ENCODE peak calls at places on chromosomes 4 and X, in five cellular contexts. One of them, this sample, is unnamed.

GRCh38 chr4:183610033-183610432 is 49.0 kb downstream of the RWDD4 start:
- DNase-seq in NCI-H1092 treated with DMSO at 0.1 percent for 48 hours: no peak
- DNase-seq in endothelial cell of umbilical vein: no peak
- DNase-seq in activated CD4-positive, alpha-beta memory T cell treated with anti-CD3 and anti-CD28 coated beads, Interleukin-2, amount 10 ng/mL, durations not matched to agents 7 days and 5 days: no peak
- DNase-seq in GDM1: no peak
- DNase-seq in this sample: no peak

GRCh38 chr4:83197555-83198235 is 83.2 kb upstream of the PLAC8 start:
- DNase-seq in NCI-H1092 treated with DMSO at 0.1 percent for 48 hours: no peak
- DNase-seq in endothelial cell of umbilical vein: no peak
- DNase-seq in activated CD4-positive, alpha-beta memory T cell treated with anti-CD3 and anti-CD28 coated beads, Interleukin-2, amount 10 ng/mL, durations not matched to agents 7 days and 5 days: no peak
- DNase-seq in GDM1: peak; percentile 65
- DNase-seq in this sample: no peak

GRCh38 chr4:103493450-103494159 is 226.2 kb downstream of the TACR3 start:
- DNase-seq in NCI-H1092 treated with DMSO at 0.1 percent for 48 hours: no peak
- DNase-seq in endothelial cell of umbilical vein: no peak
- DNase-seq in activated CD4-positive, alpha-beta memory T cell treated with anti-CD3 and anti-CD28 coated beads, Interleukin-2, amount 10 ng/mL, durations not matched to agents 7 days and 5 days: no peak
- DNase-seq in GDM1: no peak
- DNase-seq in this sample: no peak

GRCh38 chrX:7346021-7346420 is 198.1 kb upstream of the PUDP start:
- DNase-seq in NCI-H1092 treated with DMSO at 0.1 percent for 48 hours: no peak
- DNase-seq in endothelial cell of umbilical vein: no peak
- DNase-seq in activated CD4-positive, alpha-beta memory T cell treated with anti-CD3 and anti-CD28 coated beads, Interleukin-2, amount 10 ng/mL, durations not matched to agents 7 days and 5 days: no peak
- DNase-seq in GDM1: no peak
- DNase-seq in this sample: no peak

GRCh38 chrX:130184857-130185256 is 13.1 kb downstream of the RAB33A start:
- DNase-seq in NCI-H1092 treated with DMSO at 0.1 percent for 48 hours: no peak
- DNase-seq in endothelial cell of umbilical vein: no peak
- DNase-seq in activated CD4-positive, alpha-beta memory T cell treated with anti-CD3 and anti-CD28 coated beads, Interleukin-2, amount 10 ng/mL, durations not matched to agents 7 days and 5 days: no peak
- DNase-seq in GDM1: no peak
- DNase-seq in this sample: no peak

GRCh38 chrX:149510386-149510785 is 5.3 kb upstream of the IDS start:
- DNase-seq in NCI-H1092 treated with DMSO at 0.1 percent for 48 hours: no peak
- DNase-seq in endothelial cell of umbilical vein: peak; percentile 5
- DNase-seq in activated CD4-positive, alpha-beta memory T cell treated with anti-CD3 and anti-CD28 coated beads, Interleukin-2, amount 10 ng/mL, durations not matched to agents 7 days and 5 days: no peak
- DNase-seq in GDM1: no peak
- DNase-seq in this sample: no peak

GRCh38 chrX:114959729-114960128 is 57.7 kb downstream of the IL13RA2 start:
- DNase-seq in NCI-H1092 treated with DMSO at 0.1 percent for 48 hours: no peak
- DNase-seq in endothelial cell of umbilical vein: no peak
- DNase-seq in activated CD4-positive, alpha-beta memory T cell treated with anti-CD3 and anti-CD28 coated beads, Interleukin-2, amount 10 ng/mL, durations not matched to agents 7 days and 5 days: no peak
- DNase-seq in GDM1: no peak
- DNase-seq in this sample: peak; percentile 29

GRCh38 chrX:8084023-8084422 is 87.0 kb downstream of the VCX2 start:
- DNase-seq in NCI-H1092 treated with DMSO at 0.1 percent for 48 hours: peak; percentile 22
- DNase-seq in endothelial cell of umbilical vein: no peak
- DNase-seq in activated CD4-positive, alpha-beta memory T cell treated with anti-CD3 and anti-CD28 coated beads, Interleukin-2, amount 10 ng/mL, durations not matched to agents 7 days and 5 days: no peak
- DNase-seq in GDM1: no peak
- DNase-seq in this sample: peak; percentile 31

GRCh38 chr4:55613621-55614020 is 21.6 kb upstream of the PDCL2 start:
- DNase-seq in NCI-H1092 treated with DMSO at 0.1 percent for 48 hours: no peak
- DNase-seq in endothelial cell of umbilical vein: no peak
- DNase-seq in activated CD4-positive, alpha-beta memory T cell treated with anti-CD3 and anti-CD28 coated beads, Interleukin-2, amount 10 ng/mL, durations not matched to agents 7 days and 5 days: no peak
- DNase-seq in GDM1: no peak
- DNase-seq in this sample: no peak

GRCh38 chr4:39700500-39700899 is 2.6 kb downstream of the UBE2K start:
- DNase-seq in NCI-H1092 treated with DMSO at 0.1 percent for 48 hours: no peak
- DNase-seq in endothelial cell of umbilical vein: no peak
- DNase-seq in activated CD4-positive, alpha-beta memory T cell treated with anti-CD3 and anti-CD28 coated beads, Interleukin-2, amount 10 ng/mL, durations not matched to agents 7 days and 5 days: no peak
- DNase-seq in GDM1: no peak
- DNase-seq in this sample: no peak

GRCh38 chr4:11021348-11021747 is 336.8 kb upstream of the CLNK start:
- DNase-seq in NCI-H1092 treated with DMSO at 0.1 percent for 48 hours: no peak
- DNase-seq in endothelial cell of umbilical vein: no peak
- DNase-seq in activated CD4-positive, alpha-beta memory T cell treated with anti-CD3 and anti-CD28 coated beads, Interleukin-2, amount 10 ng/mL, durations not matched to agents 7 days and 5 days: no peak
- DNase-seq in GDM1: no peak
- DNase-seq in this sample: no peak

GRCh38 chr4:156838761-156839160 is 132.8 kb downstream of the PDGFC start:
- DNase-seq in NCI-H1092 treated with DMSO at 0.1 percent for 48 hours: no peak
- DNase-seq in endothelial cell of umbilical vein: no peak
- DNase-seq in activated CD4-positive, alpha-beta memory T cell treated with anti-CD3 and anti-CD28 coated beads, Interleukin-2, amount 10 ng/mL, durations not matched to agents 7 days and 5 days: no peak
- DNase-seq in GDM1: no peak
- DNase-seq in this sample: no peak

GRCh38 chrX:63922221-63922620 is 137.2 kb upstream of the ARHGEF9 start:
- DNase-seq in NCI-H1092 treated with DMSO at 0.1 percent for 48 hours: no peak
- DNase-seq in endothelial cell of umbilical vein: no peak
- DNase-seq in activated CD4-positive, alpha-beta memory T cell treated with anti-CD3 and anti-CD28 coated beads, Interleukin-2, amount 10 ng/mL, durations not matched to agents 7 days and 5 days: no peak
- DNase-seq in GDM1: no peak
- DNase-seq in this sample: no peak

GRCh38 chrX:38233891-38234807 is 13.5 kb upstream of the SRPX start:
- DNase-seq in NCI-H1092 treated with DMSO at 0.1 percent for 48 hours: no peak
- DNase-seq in endothelial cell of umbilical vein: peak; percentile 5
- DNase-seq in activated CD4-positive, alpha-beta memory T cell treated with anti-CD3 and anti-CD28 coated beads, Interleukin-2, amount 10 ng/mL, durations not matched to agents 7 days and 5 days: no peak
- DNase-seq in GDM1: no peak
- DNase-seq in this sample: no peak

GRCh38 chr4:139841464-139842195 is 176.0 kb downstream of the MGST2 start:
- DNase-seq in NCI-H1092 treated with DMSO at 0.1 percent for 48 hours: peak; percentile 99
- DNase-seq in endothelial cell of umbilical vein: no peak
- DNase-seq in activated CD4-positive, alpha-beta memory T cell treated with anti-CD3 and anti-CD28 coated beads, Interleukin-2, amount 10 ng/mL, durations not matched to agents 7 days and 5 days: no peak
- DNase-seq in GDM1: no peak
- DNase-seq in this sample: peak; percentile 61

GRCh38 chr4:152220201-152220666 is 315.7 kb downstream of the FBXW7 start:
- DNase-seq in NCI-H1092 treated with DMSO at 0.1 percent for 48 hours: no peak
- DNase-seq in endothelial cell of umbilical vein: no peak
- DNase-seq in activated CD4-positive, alpha-beta memory T cell treated with anti-CD3 and anti-CD28 coated beads, Interleukin-2, amount 10 ng/mL, durations not matched to agents 7 days and 5 days: no peak
- DNase-seq in GDM1: no peak
- DNase-seq in this sample: no peak

GRCh38 chr4:108738307-108738706 is 24.5 kb downstream of the ETNPPL start:
- DNase-seq in NCI-H1092 treated with DMSO at 0.1 percent for 48 hours: no peak
- DNase-seq in endothelial cell of umbilical vein: no peak
- DNase-seq in activated CD4-positive, alpha-beta memory T cell treated with anti-CD3 and anti-CD28 coated beads, Interleukin-2, amount 10 ng/mL, durations not matched to agents 7 days and 5 days: no peak
- DNase-seq in GDM1: no peak
- DNase-seq in this sample: no peak

GRCh38 chr4:93897559-93897958 is 69.0 kb downstream of the ATOH1 start:
- DNase-seq in NCI-H1092 treated with DMSO at 0.1 percent for 48 hours: peak; percentile 5
- DNase-seq in endothelial cell of umbilical vein: peak; percentile 24
- DNase-seq in activated CD4-positive, alpha-beta memory T cell treated with anti-CD3 and anti-CD28 coated beads, Interleukin-2, amount 10 ng/mL, durations not matched to agents 7 days and 5 days: no peak
- DNase-seq in GDM1: no peak
- DNase-seq in this sample: peak; percentile 26

GRCh38 chr4:14545796-14546195 is 456.5 kb upstream of the CPEB2 start:
- DNase-seq in NCI-H1092 treated with DMSO at 0.1 percent for 48 hours: no peak
- DNase-seq in endothelial cell of umbilical vein: no peak
- DNase-seq in activated CD4-positive, alpha-beta memory T cell treated with anti-CD3 and anti-CD28 coated beads, Interleukin-2, amount 10 ng/mL, durations not matched to agents 7 days and 5 days: no peak
- DNase-seq in GDM1: no peak
- DNase-seq in this sample: no peak

GRCh38 chrX:154505726-154506125 is 10.3 kb downstream of the FAM3A start:
- DNase-seq in NCI-H1092 treated with DMSO at 0.1 percent for 48 hours: no peak
- DNase-seq in endothelial cell of umbilical vein: peak; percentile 38
- DNase-seq in activated CD4-positive, alpha-beta memory T cell treated with anti-CD3 and anti-CD28 coated beads, Interleukin-2, amount 10 ng/mL, durations not matched to agents 7 days and 5 days: no peak
- DNase-seq in GDM1: no peak
- DNase-seq in this sample: no peak

GRCh38 chrX:133594156-133594555 is 178.9 kb upstream of the GPC4 start:
- DNase-seq in NCI-H1092 treated with DMSO at 0.1 percent for 48 hours: no peak
- DNase-seq in endothelial cell of umbilical vein: no peak
- DNase-seq in activated CD4-positive, alpha-beta memory T cell treated with anti-CD3 and anti-CD28 coated beads, Interleukin-2, amount 10 ng/mL, durations not matched to agents 7 days and 5 days: no peak
- DNase-seq in GDM1: no peak
- DNase-seq in this sample: no peak

GRCh38 chr4:76388160-76388908 is 32.6 kb downstream of the CCDC158 start:
- DNase-seq in NCI-H1092 treated with DMSO at 0.1 percent for 48 hours: no peak
- DNase-seq in endothelial cell of umbilical vein: no peak
- DNase-seq in activated CD4-positive, alpha-beta memory T cell treated with anti-CD3 and anti-CD28 coated beads, Interleukin-2, amount 10 ng/mL, durations not matched to agents 7 days and 5 days: no peak
- DNase-seq in GDM1: no peak
- DNase-seq in this sample: no peak

GRCh38 chrX:2351321-2351720 is 149.5 kb downstream of the DHRSX start:
- DNase-seq in NCI-H1092 treated with DMSO at 0.1 percent for 48 hours: no peak
- DNase-seq in endothelial cell of umbilical vein: peak; percentile 8
- DNase-seq in activated CD4-positive, alpha-beta memory T cell treated with anti-CD3 and anti-CD28 coated beads, Interleukin-2, amount 10 ng/mL, durations not matched to agents 7 days and 5 days: no peak
- DNase-seq in GDM1: no peak
- DNase-seq in this sample: no peak

GRCh38 chr4:14646831-14647230 is 355.4 kb upstream of the CPEB2 start:
- DNase-seq in NCI-H1092 treated with DMSO at 0.1 percent for 48 hours: no peak
- DNase-seq in endothelial cell of umbilical vein: no peak
- DNase-seq in activated CD4-positive, alpha-beta memory T cell treated with anti-CD3 and anti-CD28 coated beads, Interleukin-2, amount 10 ng/mL, durations not matched to agents 7 days and 5 days: no peak
- DNase-seq in GDM1: no peak
- DNase-seq in this sample: no peak

GRCh38 chr4:52748432-52748831 is 2.8 kb downstream of the ERVMER34-1 start:
- DNase-seq in NCI-H1092 treated with DMSO at 0.1 percent for 48 hours: no peak
- DNase-seq in endothelial cell of umbilical vein: no peak
- DNase-seq in activated CD4-positive, alpha-beta memory T cell treated with anti-CD3 and anti-CD28 coated beads, Interleukin-2, amount 10 ng/mL, durations not matched to agents 7 days and 5 days: no peak
- DNase-seq in GDM1: no peak
- DNase-seq in this sample: no peak

GRCh38 chr4:158314756-158315487 is 104.6 kb downstream of the TMEM144 start:
- DNase-seq in NCI-H1092 treated with DMSO at 0.1 percent for 48 hours: no peak
- DNase-seq in endothelial cell of umbilical vein: peak; percentile 84
- DNase-seq in activated CD4-positive, alpha-beta memory T cell treated with anti-CD3 and anti-CD28 coated beads, Interleukin-2, amount 10 ng/mL, durations not matched to agents 7 days and 5 days: no peak
- DNase-seq in GDM1: no peak
- DNase-seq in this sample: no peak

GRCh38 chrX:19629541-19629940 is 114.2 kb upstream of the MAP3K15 start:
- DNase-seq in NCI-H1092 treated with DMSO at 0.1 percent for 48 hours: no peak
- DNase-seq in endothelial cell of umbilical vein: no peak
- DNase-seq in activated CD4-positive, alpha-beta memory T cell treated with anti-CD3 and anti-CD28 coated beads, Interleukin-2, amount 10 ng/mL, durations not matched to agents 7 days and 5 days: no peak
- DNase-seq in GDM1: no peak
- DNase-seq in this sample: no peak

GRCh38 chr4:88008624-88009235 is 1.3 kb downstream of the PKD2 start:
- DNase-seq in NCI-H1092 treated with DMSO at 0.1 percent for 48 hours: no peak
- DNase-seq in endothelial cell of umbilical vein: peak; percentile 78
- DNase-seq in activated CD4-positive, alpha-beta memory T cell treated with anti-CD3 and anti-CD28 coated beads, Interleukin-2, amount 10 ng/mL, durations not matched to agents 7 days and 5 days: no peak
- DNase-seq in GDM1: no peak
- DNase-seq in this sample: no peak

GRCh38 chr4:67885727-67886126 is 1.9 kb upstream of the TMPRSS11D start:
- DNase-seq in NCI-H1092 treated with DMSO at 0.1 percent for 48 hours: no peak
- DNase-seq in endothelial cell of umbilical vein: peak; percentile 91
- DNase-seq in activated CD4-positive, alpha-beta memory T cell treated with anti-CD3 and anti-CD28 coated beads, Interleukin-2, amount 10 ng/mL, durations not matched to agents 7 days and 5 days: no peak
- DNase-seq in GDM1: no peak
- DNase-seq in this sample: no peak